ENCODE peak calls at places on chromosome 2, in six cellular contexts. D, X, M, B, R and E are unnamed samples.
A peak's percentile ranks its signal among the peaks of the same experiment; 100 is the strongest.

GRCh38 chr2:232203936-232204335 is 174.6 kb upstream of the ALPP start:
- DNase-seq in X (no peak), D (no peak), M (no peak), R (no peak), B (no peak), E (no peak)

GRCh38 chr2:127134833-127135830 is 28.2 kb upstream of the BIN1 start:
- DNase-seq in M (no peak), B (no peak), R (no peak), X (no peak), D (no peak), E (no peak)

GRCh38 chr2:127700527-127701192 is 637 bp upstream of the SFT2D3 start:
- DNase-seq in X (no peak), R (no peak), D (peak; percentile 90), B (peak; percentile 40), M (peak; percentile 91), E (peak; percentile 71)

GRCh38 chr2:227816507-227817274 is 3.0 kb downstream of the CCL20 start:
- DNase-seq in B (no peak), D (no peak), X (no peak), R (no peak), M (no peak), E (no peak)

GRCh38 chr2:65640793-65641103 is 208.3 kb upstream of the SPRED2 start:
- DNase-seq in X (no peak), M (no peak), B (no peak), D (no peak), R (no peak), E (no peak)

GRCh38 chr2:50346104-50346503 is 685.8 kb downstream of the NRXN1 start:
- DNase-seq in D (no peak), R (peak; percentile 64), B (no peak), X (no peak), M (no peak), E (no peak)

GRCh38 chr2:105404736-105405135 is 5.9 kb upstream of the FHL2 start:
- DNase-seq in X (no peak), B (no peak), D (no peak), M (no peak), R (no peak), E (no peak)

GRCh38 chr2:8543065-8543411 is 138.8 kb upstream of the ID2 start:
- DNase-seq in X (no peak), D (no peak), R (peak; percentile 39), B (no peak), M (no peak), E (no peak)

GRCh38 chr2:181954538-181954883 is 31.1 kb upstream of the PPP1R1C start:
- DNase-seq in D (no peak), B (no peak), M (no peak), X (no peak), R (no peak), E (no peak)

GRCh38 chr2:8595821-8596600 is 85.8 kb upstream of the ID2 start:
- DNase-seq in B (no peak), M (no peak), X (no peak), R (no peak), D (no peak), E (no peak)

GRCh38 chr2:222399038-222399783 is 25.1 kb upstream of the SGPP2 start:
- DNase-seq in B (no peak), R (no peak), X (no peak), D (no peak), M (no peak), E (no peak)

GRCh38 chr2:135709992-135710391 is 31.7 kb upstream of the UBXN4 start:
- DNase-seq in B (no peak), M (peak; percentile 32), R (peak; percentile 75), D (peak; percentile 56), X (peak; percentile 32), E (peak; percentile 57)

GRCh38 chr2:166439078-166439477 is 55.0 kb downstream of the SCN7A start:
- DNase-seq in X (no peak), D (no peak), B (no peak), M (no peak), R (no peak), E (no peak)

GRCh38 chr2:200320344-200320743 is 13.9 kb downstream of the SPATS2L start:
- DNase-seq in B (no peak), X (no peak), M (no peak), R (no peak), D (no peak), E (no peak)

DNA sequence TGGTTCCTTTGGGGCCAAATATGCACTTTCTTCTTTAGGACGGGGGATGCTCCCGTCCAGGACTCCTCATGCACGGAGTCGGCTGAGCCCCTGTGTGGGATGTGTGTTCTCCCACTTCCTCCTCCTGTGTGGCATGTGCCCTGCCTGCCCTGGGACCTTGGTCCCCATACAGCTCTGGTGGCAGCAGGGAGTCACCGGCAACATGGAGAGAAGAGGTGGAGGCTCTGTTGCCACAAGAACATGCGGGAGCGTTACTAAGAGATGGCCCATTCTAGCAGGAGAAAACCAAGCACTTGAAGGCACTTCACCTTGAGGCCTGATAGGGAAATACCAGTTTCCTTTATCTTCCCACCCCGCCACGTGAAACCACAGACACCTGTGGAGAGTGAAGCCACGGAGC is 98.0 kb downstream of the DDX1 start:
- DNase-seq in D (no peak), R (no peak), B (no peak), M (no peak), X (no peak), E (no peak)
- H3K4me1 ChIP-seq in D (no peaks in the 10 kb centered on the region), R (no peaks in the 10 kb centered on the region), B (no peaks in the 10 kb centered on the region), M (no peaks in the 10 kb centered on the region), X (no peaks in the 10 kb centered on the region), E (no peaks in the 10 kb centered on the region)

GRCh38 chr2:129377078-129377469 is 602.4 kb upstream of the RAB6C start:
- DNase-seq in M (no peak), B (no peak), D (no peak), R (no peak), X (no peak), E (no peak)
- H3K4me3 ChIP-seq in M (no peak overlapping the region), B (no peak overlapping the region), D (no peak overlapping the region), R (no peak overlapping the region), X (no peak overlapping the region), E (no peak overlapping the region)

DNA sequence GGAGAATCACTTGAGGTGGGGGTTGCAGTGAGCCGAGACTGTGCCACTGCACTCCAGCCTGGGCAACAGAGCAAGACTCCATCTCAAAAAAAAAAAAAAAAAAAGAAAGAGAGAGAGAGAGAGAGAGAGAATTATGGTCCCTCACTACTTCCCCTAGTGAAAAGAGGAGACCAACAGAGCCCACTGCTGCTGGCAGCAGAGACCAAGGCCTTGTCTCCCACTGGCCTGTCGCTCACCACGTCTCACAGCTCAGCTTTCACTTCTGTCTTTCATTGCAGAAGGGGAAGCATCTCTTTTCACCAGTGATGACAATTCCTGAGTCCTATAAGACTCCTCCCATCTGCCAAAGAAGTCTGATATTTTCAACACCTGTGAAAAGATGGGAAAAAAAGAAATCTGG is 81.3 kb downstream of the CLHC1 start:
- DNase-seq in M (no peak), R (no peak), D (no peak), B (no peak), X (no peak), E (no peak)
- H3K4me1 ChIP-seq in M (peaks cover 13% of the 10 kb centered on the region), R (no peaks in the 10 kb centered on the region), D (peaks cover 50% of the 10 kb centered on the region), B (peaks cover 1% of the 10 kb centered on the region), X (peaks cover 9% of the 10 kb centered on the region), E (no peaks in the 10 kb centered on the region)

GRCh38 chr2:24453379-24454073 is 37.5 kb upstream of the NCOA1 start:
- DNase-seq in X (no peak), R (no peak), M (no peak), D (no peak), B (no peak), E (no peak)
- H3K4me3 ChIP-seq in X (no peak overlapping the region), R (peak overlapping the region; percentile 43), M (no peak overlapping the region), D (peak overlapping the region; percentile 3), B (peak overlapping the region; percentile 18), E (peak overlapping the region; percentile 39)

DNA sequence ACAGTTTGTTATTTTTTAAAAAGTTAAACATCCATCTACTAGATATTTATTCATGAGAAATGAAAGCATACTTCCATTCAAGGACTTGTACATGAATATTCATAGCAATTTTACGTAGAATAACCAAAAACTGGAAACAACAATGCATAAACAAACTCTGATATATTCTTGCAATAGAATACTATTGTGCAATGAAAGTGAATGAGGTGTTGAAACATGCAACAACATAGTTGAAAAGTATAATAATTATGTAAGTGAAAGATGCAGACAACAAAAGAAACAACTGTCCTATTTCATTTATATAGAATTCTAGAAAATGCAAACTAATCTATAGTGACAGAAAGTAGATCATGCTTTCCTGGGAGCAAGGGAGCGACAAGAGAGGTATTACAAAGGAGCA is 206.6 kb upstream of the KLHL29 start:
- DNase-seq in R (no peak), X (no peak), M (no peak), D (no peak), B (no peak), E (no peak)
- H3K4me1 ChIP-seq in R (no peaks in the 10 kb centered on the region), X (no peaks in the 10 kb centered on the region), M (no peaks in the 10 kb centered on the region), D (no peaks in the 10 kb centered on the region), B (no peaks in the 10 kb centered on the region), E (no peaks in the 10 kb centered on the region)

DNA sequence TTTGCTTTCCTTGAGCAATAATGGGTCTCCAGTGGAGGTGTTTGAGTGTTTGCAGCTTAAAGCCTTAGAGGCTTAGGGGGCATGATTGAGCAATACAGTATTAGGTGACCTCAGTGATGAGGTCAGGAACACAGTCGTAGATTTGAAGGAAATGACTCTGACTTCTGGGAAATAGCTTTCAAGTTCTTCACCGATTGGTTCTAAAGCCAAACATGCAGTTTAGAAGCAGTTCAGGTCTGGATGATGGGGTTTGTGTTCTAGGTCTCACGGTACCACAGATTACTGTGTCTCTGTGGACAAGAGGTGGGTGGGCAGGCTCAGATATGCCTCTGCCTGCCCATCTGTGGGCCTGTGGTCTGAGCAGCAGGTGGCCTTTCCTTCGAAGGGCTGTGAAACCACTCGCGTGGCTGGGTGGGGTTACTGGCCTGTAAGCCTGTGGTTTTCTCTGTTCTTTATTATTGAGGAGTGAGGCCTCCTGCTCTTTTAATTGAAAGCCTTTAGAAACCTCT is 7.8 kb downstream of the MTHFD2 start:
- DNase-seq in R (no peak), X (no peak), M (no peak), D (peak; percentile 69), B (no peak), E (no peak)
- H3K4me3 ChIP-seq in R (no peak overlapping the region), X (no peak overlapping the region), M (no peak overlapping the region), D (no peak overlapping the region), B (no peak overlapping the region), E (no peak overlapping the region)

GRCh38 chr2:101778102-101778501 is 80.6 kb downstream of the MAP4K4 start:
- DNase-seq in R (no peak), B (no peak), D (no peak), M (no peak), X (no peak), E (no peak)
- H3K4me1 ChIP-seq in R (no peaks in the 10 kb centered on the region), B (no peaks in the 10 kb centered on the region), D (peaks cover 50% of the 10 kb centered on the region), M (peaks cover 38% of the 10 kb centered on the region), X (peaks cover 10% of the 10 kb centered on the region), E (no peaks in the 10 kb centered on the region)

GRCh38 chr2:18455256-18455862 is 105.1 kb downstream of the RDH14 start:
- DNase-seq in D (no peak), B (no peak), R (no peak), M (no peak), X (no peak), E (no peak)
- H3K4me3 ChIP-seq in D (no peak overlapping the region), B (no peak overlapping the region), R (no peak overlapping the region), M (no peak overlapping the region), X (no peak overlapping the region), E (no peak overlapping the region)

GRCh38 chr2:157404363-157404762 is 39.5 kb downstream of the CYTIP start:
- DNase-seq in M (no peak), R (no peak), B (no peak), X (no peak), D (no peak), E (no peak)
- H3K4me1 ChIP-seq in M (no peaks in the 10 kb centered on the region), R (no peaks in the 10 kb centered on the region), B (no peaks in the 10 kb centered on the region), X (no peaks in the 10 kb centered on the region), D (no peaks in the 10 kb centered on the region), E (no peaks in the 10 kb centered on the region)